ENCODE peak calls at places on chromosomes 11 and 22, in nine cellular contexts. N is A549, K is right lobe of liver, M is transverse colon, X is tibial nerve, O is K562, V is heart left ventricle, Y is H1, P is Peyer's patch. S is an unnamed sample.

GRCh38 chr11:8477151-8477550 is 116.9 kb downstream of the STK33 start:
- DNase-seq in N (no peak), K (no peak), M (no peak), X (no peak), O (no peak), V (no peak), Y (no peak), P (no peak), S (no peak)

GRCh38 chr22:23066200-23067022 is 3.9 kb upstream of the GNAZ start:
- DNase-seq in N (no peak), K (no peak), M (peak), X (no peak), O (no peak), V (no peak), Y (no peak), P (peak), S (no peak)

GRCh38 chr11:46900091-46900746 is 18.1 kb downstream of the LRP4 start:
- DNase-seq in N (no peak), K (no peak), M (no peak), X (no peak), O (no peak), V (no peak), Y (no peak), P (no peak), S (no peak)

GRCh38 chr11:615453-616319 is at the start of gene IRF7:
- DNase-seq in N (peak), K (peak), M (peak), X (peak), O (peak), V (peak), Y (no peak), P (peak), S (peak)

GRCh38 chr11:75815345-75815983 is 454 bp downstream of the UVRAG start:
- DNase-seq in N (peak), K (peak), M (peak), X (no peak), O (no peak), V (peak), Y (no peak), P (no peak), S (no peak)

GRCh38 chr11:128757886-128758612 is 64.2 kb downstream of the FLI1 start:
- DNase-seq in N (no peak), K (no peak), M (peak), X (no peak), O (no peak), V (no peak), Y (no peak), P (no peak), S (no peak)

GRCh38 chr11:128624269-128625170 is 37.2 kb upstream of the ETS1 start:
- DNase-seq in N (no peak), K (peak), M (peak), X (no peak), O (no peak), V (no peak), Y (no peak), P (no peak), S (peak)

GRCh38 chr11:74694136-74694535 is 37.1 kb downstream of the CHRDL2 start:
- DNase-seq in N (no peak), K (no peak), M (no peak), X (no peak), O (peak), V (no peak), Y (no peak), P (no peak), S (no peak)

GRCh38 chr11:11581493-11581880 is 40.3 kb downstream of the GALNT18 start:
- DNase-seq in N (no peak), K (no peak), M (no peak), X (no peak), O (no peak), V (no peak), Y (no peak), P (no peak), S (no peak)

GRCh38 chr11:32072872-32073661 is 17.8 kb upstream of the RCN1 start:
- DNase-seq in N (no peak), K (no peak), M (no peak), X (no peak), O (no peak), V (no peak), Y (no peak), P (no peak), S (no peak)

GRCh38 chr22:23315341-23315917 is 135.1 kb downstream of the BCR start:
- DNase-seq in N (peak), K (peak), M (peak), X (peak), O (peak), V (peak), Y (peak), P (peak), S (peak)

GRCh38 chr11:88629496-88629895 is 292.0 kb upstream of the CTSC start:
- DNase-seq in N (no peak), K (no peak), M (no peak), X (no peak), O (no peak), V (no peak), Y (no peak), P (no peak), S (no peak)

GRCh38 chr22:42000466-42000865 is 1.9 kb downstream of the WBP2NL start:
- DNase-seq in N (no peak), K (no peak), M (no peak), X (no peak), O (no peak), V (no peak), Y (no peak), P (no peak), S (no peak)

GRCh38 chr22:49515486-49515885 is 312.2 kb downstream of the BRD1 start:
- DNase-seq in N (peak), K (no peak), M (no peak), X (no peak), O (no peak), V (no peak), Y (no peak), P (no peak), S (no peak)

GRCh38 chr22:23067691-23068090 is 2.6 kb upstream of the GNAZ start:
- DNase-seq in N (no peak), K (no peak), M (no peak), X (no peak), O (no peak), V (peak), Y (no peak), P (no peak), S (no peak)

GRCh38 chr11:16318320-16318719 is 38.0 kb downstream of the SOX6 start:
- DNase-seq in N (no peak), K (no peak), M (no peak), X (no peak), O (no peak), V (no peak), Y (no peak), P (no peak), S (no peak)

GRCh38 chr22:50730941-50731661 is 6.9 kb upstream of the ACR start:
- DNase-seq in N (no peak), K (no peak), M (no peak), X (no peak), O (no peak), V (peak), Y (no peak), P (no peak), S (no peak)

GRCh38 chr22:49956914-49957825 is 3.4 kb upstream of the PIM3 start:
- DNase-seq in N (no peak), K (peak), M (no peak), X (no peak), O (no peak), V (peak), Y (no peak), P (no peak), S (no peak)

GRCh38 chr11:116610190-116610589 is 162.6 kb downstream of the BUD13 start:
- DNase-seq in N (no peak), K (no peak), M (no peak), X (no peak), O (no peak), V (no peak), Y (no peak), P (no peak), S (no peak)

GRCh38 chr11:119594639-119595249 is 134.3 kb downstream of the NECTIN1 start:
- DNase-seq in N (no peak), K (no peak), M (no peak), X (no peak), O (peak), V (no peak), Y (no peak), P (no peak), S (no peak)

GRCh38 chr11:118898400-118899295 is 15.0 kb downstream of the CXCR5 start:
- DNase-seq in N (no peak), K (no peak), M (peak), X (no peak), O (no peak), V (no peak), Y (no peak), P (peak), S (no peak)

DNA sequence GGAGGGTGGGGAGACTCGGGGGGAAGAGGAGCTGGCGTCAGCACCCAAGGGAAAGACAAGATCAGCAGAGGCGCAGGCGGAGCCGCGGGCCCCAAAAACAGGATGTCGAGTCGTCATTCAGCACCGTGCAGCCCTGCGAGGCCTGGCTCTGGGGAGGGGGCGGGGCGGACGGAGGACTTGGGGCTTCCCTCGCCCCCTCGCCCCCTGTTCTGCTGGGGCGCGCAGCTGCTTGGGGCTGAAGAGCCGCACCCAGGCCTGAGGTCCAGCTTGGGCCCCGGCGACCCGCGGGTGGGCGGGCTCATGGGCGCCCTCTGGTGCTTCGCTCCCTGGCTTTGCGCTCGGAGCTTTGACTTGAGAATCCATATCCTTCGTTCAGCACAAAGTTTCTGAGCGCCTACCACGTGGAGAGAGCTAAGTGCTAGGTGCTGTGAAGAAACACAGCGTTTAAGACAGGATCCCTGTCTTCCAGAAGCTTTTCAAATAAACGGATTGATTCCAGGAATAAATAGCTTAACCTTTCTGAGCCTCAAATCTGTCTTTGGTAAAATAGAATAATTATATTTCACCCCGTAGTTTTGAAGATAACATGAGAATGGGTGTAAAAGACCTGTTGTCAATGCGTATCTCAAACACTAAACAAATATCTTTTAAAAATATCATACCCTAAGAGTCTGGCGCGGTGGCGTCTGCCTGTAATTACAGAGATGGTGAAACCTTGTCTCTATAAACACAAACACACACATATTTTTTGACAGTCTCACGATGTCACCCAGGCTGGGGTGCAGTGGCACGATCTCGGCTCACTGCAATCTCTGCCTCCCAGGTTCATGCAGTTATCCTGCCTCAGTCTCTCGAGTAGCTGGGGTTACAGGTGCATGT is 906 bp upstream of the RHOG start:
- DNase-seq in N (peak), K (peak), M (peak), X (peak), O (peak), V (peak), Y (peak), P (peak), S (peak)
- TF ChIP-seq POLR2A in N (peak), K (peak), M (peak), X (no peak), O (peak), V (peak), Y (no peak), P (peak), S (peak)

GRCh38 chr11:66665369-66665768 is 12.3 kb downstream of the RBM4B start:
- DNase-seq in N (no peak), K (no peak), M (no peak), X (no peak), O (no peak), V (no peak), Y (no peak), P (no peak), S (no peak)
- TF ChIP-seq POLR2A in N (no peak), K (no peak), M (no peak), X (no peak), O (no peak), V (no peak), Y (peak), P (no peak), S (no peak)

GRCh38 chr22:31291716-31292644 is at the start of gene PIK3IP1:
- DNase-seq in N (peak), K (peak), M (peak), X (peak), O (peak), V (peak), Y (peak), P (peak), S (peak)

GRCh38 chr22:31288496-31289235 is 3.6 kb downstream of the PIK3IP1 start:
- DNase-seq in N (no peak), K (no peak), M (no peak), X (no peak), O (no peak), V (no peak), Y (no peak), P (no peak), S (no peak)

GRCh38 chr22:31289335-31289734 is 3.0 kb downstream of the PIK3IP1 start:
- DNase-seq in N (no peak), K (no peak), M (peak), X (no peak), O (no peak), V (no peak), Y (no peak), P (peak), S (no peak)

GRCh38 chr22:31291403-31291715 is 929 bp downstream of the PIK3IP1 start:
- DNase-seq in N (no peak), K (no peak), M (no peak), X (no peak), O (no peak), V (no peak), Y (no peak), P (no peak), S (no peak)

GRCh38 chr22:31290494-31291402 is 1.5 kb downstream of the PIK3IP1 start:
- DNase-seq in N (peak), K (peak), M (peak), X (peak), O (peak), V (peak), Y (peak), P (peak), S (peak)
- TF ChIP-seq POLR2A in N (no peak), K (peak), M (peak), X (peak), O (peak), V (peak), Y (peak), P (peak), S (peak)

DNA sequence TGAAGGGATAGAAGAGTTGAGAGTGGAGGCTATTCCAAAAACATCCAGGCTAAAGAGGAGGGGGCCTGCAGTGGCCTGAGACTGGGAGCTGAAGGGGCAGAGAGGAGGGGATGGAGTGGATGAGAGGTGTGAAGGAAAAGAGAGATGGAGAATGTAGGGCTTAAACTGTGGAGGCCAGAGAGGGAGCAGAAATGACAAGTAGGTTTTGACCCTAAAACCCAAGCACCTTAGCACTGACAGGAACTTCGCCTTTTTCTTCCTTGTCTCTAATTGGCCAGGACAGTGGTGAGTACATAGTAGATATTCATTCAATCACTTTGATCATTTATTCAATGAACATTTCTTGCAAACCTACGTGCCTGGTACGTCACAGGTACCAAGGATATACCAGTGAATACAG is 7.3 kb downstream of the FAM111B start:
- DNase-seq in N (no peak), K (no peak), M (no peak), X (no peak), O (no peak), V (no peak), Y (no peak), P (no peak), S (no peak)
- TF ChIP-seq POLR2A in N (no peak), K (no peak), M (no peak), X (no peak), O (no peak), V (no peak), Y (no peak), P (no peak), S (no peak)

GRCh38 chr22:40046126-40046525 is 51.4 kb downstream of the FAM83F start:
- DNase-seq in N (no peak), K (no peak), M (no peak), X (no peak), O (no peak), V (no peak), Y (no peak), P (no peak), S (no peak)

GRCh38 chr22:40043793-40044101 is 49.0 kb downstream of the FAM83F start:
- DNase-seq in N (no peak), K (no peak), M (no peak), X (no peak), O (no peak), V (no peak), Y (no peak), P (no peak), S (no peak)

GRCh38 chr22:40043086-40043485 is 48.3 kb downstream of the FAM83F start:
- DNase-seq in N (no peak), K (peak), M (peak), X (peak), O (no peak), V (peak), Y (no peak), P (no peak), S (peak)

GRCh38 chr22:40044870-40045834 is 50.4 kb downstream of the FAM83F start:
- DNase-seq in N (peak), K (peak), M (peak), X (no peak), O (peak), V (peak), Y (no peak), P (peak), S (no peak)

GRCh38 chr22:40044102-40044869 is 49.5 kb downstream of the FAM83F start:
- DNase-seq in N (peak), K (peak), M (peak), X (peak), O (peak), V (peak), Y (peak), P (peak), S (peak)
- TF ChIP-seq POLR2A in N (peak), K (peak), M (peak), X (peak), O (peak), V (peak), Y (peak), P (peak), S (peak)

DNA sequence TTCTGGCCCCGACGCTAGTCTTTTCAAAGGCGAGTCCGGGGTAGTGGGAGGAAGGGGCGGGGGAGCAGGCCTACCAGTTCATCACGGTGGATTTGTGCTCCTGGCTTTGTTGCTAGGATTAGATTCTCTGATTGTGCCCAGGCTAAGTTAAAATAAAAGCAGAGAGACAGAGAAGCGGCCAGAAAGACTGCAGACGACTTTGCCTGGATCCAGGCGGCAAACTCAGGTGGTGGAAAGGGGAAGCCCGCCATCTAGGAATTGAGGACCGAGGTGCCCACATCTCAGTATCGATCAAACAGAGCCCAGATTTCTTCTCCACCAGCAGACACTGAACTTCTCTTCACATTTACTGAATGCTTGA is 2.6 kb downstream of the FAT3 start:
- DNase-seq in N (no peak), K (no peak), M (no peak), X (no peak), O (no peak), V (no peak), Y (no peak), P (no peak), S (no peak)
- TF ChIP-seq POLR2A in N (no peak), K (no peak), M (no peak), X (no peak), O (no peak), V (no peak), Y (no peak), P (no peak), S (no peak)

DNA sequence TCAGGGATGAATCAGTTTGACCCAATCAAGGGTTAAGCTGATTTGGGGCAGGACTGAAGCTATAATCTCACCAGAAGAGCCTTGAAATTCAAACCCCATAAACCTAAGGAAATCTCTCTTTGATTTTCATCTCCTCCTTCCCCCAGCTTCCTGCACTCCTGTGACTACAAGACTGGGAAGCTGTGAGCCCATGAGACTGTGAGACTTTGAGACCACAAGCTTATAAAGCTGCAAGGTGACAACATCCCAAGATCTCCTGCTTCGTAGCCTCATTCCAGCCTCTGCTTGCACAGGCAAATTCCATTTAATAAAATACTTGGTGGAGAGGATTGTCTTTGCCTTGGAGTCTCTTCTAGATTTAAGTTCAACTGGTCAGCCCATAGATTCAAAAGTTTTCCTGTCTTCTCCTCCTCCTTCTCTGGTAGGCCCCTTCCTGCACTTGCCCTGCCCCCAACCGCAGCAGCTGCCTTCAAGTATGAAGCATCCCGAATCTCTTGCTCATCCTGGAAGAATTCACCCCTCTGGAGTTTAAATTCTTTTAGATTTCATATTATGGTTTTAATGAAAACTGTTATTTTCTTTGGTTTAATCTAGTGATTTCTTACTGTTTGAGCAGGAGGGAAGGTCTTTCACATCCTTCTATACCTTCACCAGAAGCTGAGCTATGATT is 42.1 kb downstream of the PAMR1 start:
- DNase-seq in N (no peak), K (no peak), M (no peak), X (no peak), O (no peak), V (no peak), Y (no peak), P (no peak), S (no peak)
- TF ChIP-seq POLR2A in N (no peak), K (no peak), M (no peak), X (no peak), O (no peak), V (no peak), Y (no peak), P (no peak), S (no peak)

GRCh38 chr11:57698843-57699365 is 13.1 kb downstream of the MED19 start:
- DNase-seq in N (no peak), K (no peak), M (no peak), X (no peak), O (no peak), V (no peak), Y (no peak), P (no peak), S (no peak)
- TF ChIP-seq POLR2A in N (no peak), K (no peak), M (no peak), X (no peak), O (no peak), V (no peak), Y (no peak), P (no peak), S (no peak)

GRCh38 chr11:69644071-69644961 is 3.4 kb downstream of the CCND1 start:
- DNase-seq in N (peak), K (peak), M (peak), X (peak), O (peak), V (peak), Y (no peak), P (peak), S (peak)
- TF ChIP-seq POLR2A in N (no peak), K (peak), M (no peak), X (no peak), O (no peak), V (no peak), Y (no peak), P (no peak), S (no peak)

S was measured in prostate gland.